ENCODE peak calls at places on chromosomes 11 and 22, in four cellular contexts. I is non-pigmented ciliary epithelial cell; V is HEK293T; Y is CD8-positive, alpha-beta T cell. S is an unnamed sample.

GRCh38 chr11:10618490-10618889 is 50.0 kb upstream of the LYVE1 start:
- DNase-seq in I (no peak), V (no peak), Y (no peak), S (no peak)

GRCh38 chr11:70467196-70468085 is 69.1 kb downstream of the CTTN start:
- DNase-seq in I (no peak), V (peak; percentile 62), Y (no peak), S (no peak)

GRCh38 chr22:48919187-48919590 is 908.5 kb downstream of the BRD1 start:
- DNase-seq in I (no peak), V (no peak), Y (no peak), S (no peak)

GRCh38 chr22:19464975-19465374 is 14.0 kb downstream of the UFD1 start:
- DNase-seq in I (no peak), V (no peak), Y (no peak), S (no peak)

GRCh38 chr11:9219572-9219971 is 45.6 kb downstream of the DENND5A start:
- DNase-seq in I (peak; percentile 27), V (no peak), Y (no peak), S (no peak)

GRCh38 chr22:45164217-45165123 is 745 bp downstream of the NUP50 start:
- DNase-seq in I (no peak), V (peak; percentile 51), Y (peak; percentile 63), S (no peak)

GRCh38 chr11:65400295-65401072 is 14.0 kb downstream of the FRMD8 start:
- DNase-seq in I (no peak), V (no peak), Y (no peak), S (no peak)

GRCh38 chr11:10298342-10298741 is 4.3 kb upstream of the SBF2 start:
- DNase-seq in I (peak; percentile 97), V (no peak), Y (no peak), S (no peak)

GRCh38 chr22:37674951-37675929 is at the start of gene LGALS1:
- DNase-seq in I (peak; percentile 89), V (peak; percentile 74), Y (peak; percentile 77), S (no peak)

GRCh38 chr11:65556470-65557279 is 1.5 kb downstream of the LTBP3 start:
- DNase-seq in I (no peak), V (no peak), Y (no peak), S (no peak)

GRCh38 chr22:49394116-49394785 is 433.4 kb downstream of the BRD1 start:
- DNase-seq in I (no peak), V (no peak), Y (no peak), S (no peak)

GRCh38 chr22:38921801-38922200 is 35.6 kb upstream of the APOBEC3A start:
- DNase-seq in I (no peak), V (no peak), Y (no peak), S (no peak)

GRCh38 chr11:133253570-133253969 is 278.7 kb downstream of the OPCML start:
- DNase-seq in I (no peak), V (no peak), Y (no peak), S (no peak)

S was measured in NCI-H1930.